ENCODE peak calls at places on chromosomes 12 and 14, in four cellular contexts. X is left cardiac atrium, B is smooth muscle cell of the brain vasculature, E is heart right ventricle. K is an unnamed sample.

GRCh38 chr12:26340649-26341048 is 145.3 kb downstream of the SSPN start:
- DNase-seq in X (no peak), B (no peak), E (no peak), K (no peak)

GRCh38 chr14:79971330-79971729 is 240.0 kb downstream of the DIO2 start:
- DNase-seq in X (no peak), B (no peak), E (no peak), K (no peak)

GRCh38 chr14:67817750-67818438 is 1.5 kb upstream of the ZFYVE26 start:
- DNase-seq in X (no peak), B (no peak), E (no peak), K (no peak)

GRCh38 chr14:80491131-80491530 is 279.8 kb upstream of the DIO2 start:
- DNase-seq in X (peak), B (peak), E (peak), K (no peak)

GRCh38 chr12:98401427-98401826 is 114.0 kb upstream of the TMPO start:
- DNase-seq in X (no peak), B (no peak), E (no peak), K (no peak)

GRCh38 chr14:53570411-53571387 is 385.9 kb downstream of the BMP4 start:
- DNase-seq in X (no peak), B (no peak), E (no peak), K (no peak)

GRCh38 chr12:5588231-5588995 is 156.5 kb downstream of the NTF3 start:
- DNase-seq in X (no peak), B (no peak), E (no peak), K (no peak)

GRCh38 chr14:90168425-90169105 is 87.8 kb upstream of the PSMC1 start:
- DNase-seq in X (no peak), B (no peak), E (no peak), K (no peak)

GRCh38 chr12:100553851-100554404 is 19.6 kb upstream of the GAS2L3 start:
- DNase-seq in X (no peak), B (no peak), E (no peak), K (no peak)

GRCh38 chr14:104562606-104563005 is 17.0 kb upstream of the C14orf180 start:
- DNase-seq in X (peak), B (no peak), E (peak), K (no peak)

GRCh38 chr12:14273911-14274306 is 91.6 kb upstream of the ATF7IP start:
- DNase-seq in X (no peak), B (no peak), E (no peak), K (no peak)

GRCh38 chr14:95363468-95363954 is 43.8 kb upstream of the CLMN start:
- DNase-seq in X (no peak), B (no peak), E (no peak), K (no peak)

GRCh38 chr14:105173901-105174894 is 5.6 kb upstream of the JAG2 start:
- DNase-seq in X (no peak), B (no peak), E (no peak), K (no peak)

GRCh38 chr12:10140001-10140400 is 10.0 kb upstream of the CLEC7A start:
- DNase-seq in X (no peak), B (peak), E (no peak), K (peak)

GRCh38 chr14:80271389-80271788 is 60.1 kb upstream of the DIO2 start:
- DNase-seq in X (no peak), B (no peak), E (no peak), K (no peak)

GRCh38 chr12:116434155-116435065 is 124.8 kb upstream of the MAP1LC3B2 start:
- DNase-seq in X (peak), B (peak), E (peak), K (no peak)

GRCh38 chr14:20343855-20344205 is 395 bp downstream of the PARP2 start:
- DNase-seq in X (no peak), B (no peak), E (no peak), K (no peak)

GRCh38 chr12:30417697-30418231 is 277.9 kb downstream of the IPO8 start:
- DNase-seq in X (no peak), B (no peak), E (no peak), K (no peak)

GRCh38 chr14:103260629-103261124 is 73.4 kb upstream of the EIF5 start:
- DNase-seq in X (peak), B (peak), E (peak), K (peak)

GRCh38 chr12:95959107-95959506 is 16.0 kb downstream of the AMDHD1 start:
- DNase-seq in X (no peak), B (no peak), E (no peak), K (no peak)

GRCh38 chr14:82447586-82447985 is 913.9 kb upstream of the SEL1L start:
- DNase-seq in X (no peak), B (no peak), E (no peak), K (no peak)

GRCh38 chr12:116937640-116938039 is 26.9 kb downstream of the FBXW8 start:
- DNase-seq in X (no peak), B (no peak), E (no peak), K (no peak)

GRCh38 chr14:70888681-70889175 is 18.5 kb upstream of the PCNX1 start:
- DNase-seq in X (no peak), B (no peak), E (no peak), K (no peak)

GRCh38 chr14:68937790-68938514 is 41.1 kb downstream of the ACTN1 start:
- DNase-seq in X (peak), B (no peak), E (peak), K (no peak)

GRCh38 chr12:69430942-69431603 is 39.1 kb upstream of the FRS2 start:
- DNase-seq in X (peak), B (no peak), E (peak), K (no peak)

GRCh38 chr12:113135178-113136127 is at the start of gene RASAL1:
- DNase-seq in X (no peak), B (no peak), E (no peak), K (no peak)

GRCh38 chr12:83971781-83972180 is 940.8 kb downstream of the SLC6A15 start:
- DNase-seq in X (no peak), B (no peak), E (no peak), K (no peak)

GRCh38 chr14:54606631-54607133 is 39.8 kb downstream of the SAMD4A start:
- DNase-seq in X (peak), B (no peak), E (peak), K (no peak)

GRCh38 chr14:94049625-94050023 is 23.5 kb downstream of the OTUB2 start:
- DNase-seq in X (no peak), B (no peak), E (no peak), K (no peak)

GRCh38 chr12:58915634-58916033 is 4.7 kb downstream of the LRIG3 start:
- DNase-seq in X (no peak), B (no peak), E (peak), K (no peak)

GRCh38 chr14:98819132-98819866 is 452.7 kb downstream of the BCL11B start:
- DNase-seq in X (no peak), B (no peak), E (no peak), K (no peak)

GRCh38 chr14:76781648-76782051 is 20.4 kb downstream of the VASH1 start:
- DNase-seq in X (no peak), B (no peak), E (no peak), K (no peak)

GRCh38 chr14:95137164-95137803 is 20.0 kb downstream of the DICER1 start:
- DNase-seq in X (no peak), B (no peak), E (no peak), K (no peak)

GRCh38 chr12:51320695-51321320 is 3.2 kb downstream of the BIN2 start:
- DNase-seq in X (no peak), B (no peak), E (no peak), K (no peak)

GRCh38 chr14:36619853-36620252 is 37.4 kb upstream of the NKX2-8 start:
- DNase-seq in X (no peak), B (no peak), E (no peak), K (no peak)

GRCh38 chr14:33475623-33476022 is 475.3 kb downstream of the EGLN3 start:
- DNase-seq in X (peak), B (peak), E (no peak), K (peak)

GRCh38 chr14:78088941-78089340 is 81.2 kb upstream of the NRXN3 start:
- DNase-seq in X (no peak), B (no peak), E (no peak), K (no peak)

GRCh38 chr14:60222820-60223219 is 26.2 kb upstream of the PPM1A start:
- DNase-seq in X (peak), B (no peak), E (peak), K (no peak)

K was measured in pulmonary artery endothelial cell.